ENCODE peak calls at places on chromosome 17, in nine cellular contexts. S is EL; N is SW 1271; J is activated naive CD4-positive, alpha-beta T cell treated with anti-CD3 and anti-CD28 coated beads, Interleukin-2, amount 10 ng/mL, durations not matched to agents 7 days and 5 days; Q is smooth muscle cell of the brain vasculature; L is mucosa of descending colon; R is HEK293T; K is Peyer's patch; E is left ventricle myocardium inferior. B is an unnamed sample.
A peak's percentile ranks its signal among the peaks of the same experiment; 100 is the strongest.

GRCh38 chr17:55705847-55706246 is 16.8 kb downstream of the TMEM100 start:
- DNase-seq in S (no peak), N (no peak), J (no peak), Q (no peak), L (no peak), R (no peak), K (no peak), E (no peak), B (no peak)

GRCh38 chr17:76657505-76658386 is 14.2 kb upstream of the ST6GALNAC1 start:
- DNase-seq in S (no peak), N (no peak), J (no peak), Q (no peak), L (no peak), R (no peak), K (no peak), E (no peak), B (no peak)

GRCh38 chr17:57097832-57098421 is 12.9 kb downstream of the AKAP1 start:
- DNase-seq in S (peak; percentile 66), N (no peak), J (no peak), Q (no peak), L (no peak), R (no peak), K (no peak), E (no peak), B (no peak)

GRCh38 chr17:4206945-4207344 is 56.8 kb downstream of the ANKFY1 start:
- DNase-seq in S (peak; percentile 56), N (no peak), J (no peak), Q (no peak), L (no peak), R (no peak), K (no peak), E (no peak), B (no peak)

GRCh38 chr17:12391468-12391867 is 274.2 kb upstream of the MYOCD start:
- DNase-seq in S (peak; percentile 34), N (no peak), J (no peak), Q (no peak), L (no peak), R (no peak), K (no peak), E (no peak), B (no peak)

GRCh38 chr17:34384822-34385605 is 22.0 kb upstream of the CCL1 start:
- DNase-seq in S (no peak), N (no peak), J (no peak), Q (no peak), L (no peak), R (no peak), K (no peak), E (no peak), B (no peak)

GRCh38 chr17:77120866-77121265 is 19.9 kb upstream of the SEC14L1 start:
- DNase-seq in S (no peak), N (no peak), J (no peak), Q (no peak), L (no peak), R (no peak), K (no peak), E (peak; percentile 25), B (no peak)

GRCh38 chr17:17391575-17392370 is 85.0 kb upstream of the MED9 start:
- DNase-seq in S (no peak), N (no peak), J (peak; percentile 78), Q (no peak), L (no peak), R (no peak), K (peak; percentile 76), E (no peak), B (no peak)

GRCh38 chr17:58321571-58322525 is 6.7 kb downstream of the TSPOAP1 start:
- DNase-seq in S (no peak), N (no peak), J (no peak), Q (no peak), L (peak; percentile 22), R (no peak), K (no peak), E (no peak), B (peak; percentile 62)

GRCh38 chr17:19744922-19745757 is 3.0 kb downstream of the ALDH3A1 start:
- DNase-seq in S (peak; percentile 61), N (no peak), J (peak; percentile 91), Q (no peak), L (peak; percentile 98), R (peak; percentile 91), K (peak; percentile 97), E (peak; percentile 92), B (peak; percentile 96)

GRCh38 chr17:49788443-49789277 is at the start of gene KAT7:
- DNase-seq in S (peak; percentile 100), N (peak; percentile 99), J (peak; percentile 99), Q (peak; percentile 99), L (peak; percentile 99), R (peak; percentile 97), K (peak; percentile 99), E (peak; percentile 99), B (peak; percentile 99)

GRCh38 chr17:74768069-74768762 is 7.9 kb downstream of the NAT9 start:
- DNase-seq in S (peak; percentile 83), N (no peak), J (no peak), Q (no peak), L (no peak), R (no peak), K (no peak), E (peak; percentile 84), B (no peak)

GRCh38 chr17:33523577-33523981 is 230.5 kb upstream of the ASIC2 start:
- DNase-seq in S (no peak), N (no peak), J (no peak), Q (no peak), L (no peak), R (no peak), K (peak; percentile 49), E (no peak), B (no peak)

GRCh38 chr17:81804559-81805399 is 829 bp downstream of the GCGR start:
- DNase-seq in S (no peak), N (no peak), J (no peak), Q (no peak), L (no peak), R (no peak), K (no peak), E (no peak), B (no peak)

GRCh38 chr17:81143200-81143527 is 22.1 kb upstream of the PVALEF start:
- DNase-seq in S (no peak), N (no peak), J (no peak), Q (no peak), L (no peak), R (no peak), K (no peak), E (no peak), B (no peak)

GRCh38 chr17:39867084-39867890 is 715 bp upstream of the ZPBP2 start:
- DNase-seq in S (no peak), N (no peak), J (peak; percentile 40), Q (no peak), L (no peak), R (no peak), K (peak; percentile 57), E (no peak), B (peak; percentile 76)

GRCh38 chr17:57350266-57350665 is 93.9 kb downstream of the MSI2 start:
- DNase-seq in S (no peak), N (no peak), J (no peak), Q (peak; percentile 36), L (no peak), R (no peak), K (no peak), E (peak; percentile 33), B (no peak)

GRCh38 chr17:31586946-31587345 is 195.5 kb downstream of the RAB11FIP4 start:
- DNase-seq in S (no peak), N (no peak), J (no peak), Q (no peak), L (no peak), R (no peak), K (no peak), E (no peak), B (no peak)

GRCh38 chr17:19447085-19447583 is 36.1 kb downstream of the RNF112 start:
- DNase-seq in S (peak; percentile 75), N (peak; percentile 85), J (peak; percentile 80), Q (peak; percentile 41), L (no peak), R (peak; percentile 75), K (peak; percentile 87), E (no peak), B (no peak)

GRCh38 chr17:69961488-69962145 is 113.4 kb upstream of the KCNJ16 start:
- DNase-seq in S (no peak), N (no peak), J (no peak), Q (peak; percentile 81), L (no peak), R (peak; percentile 12), K (no peak), E (no peak), B (no peak)

GRCh38 chr17:9292563-9292941 is 271.2 kb downstream of the NTN1 start:
- DNase-seq in S (no peak), N (no peak), J (no peak), Q (no peak), L (no peak), R (no peak), K (no peak), E (no peak), B (no peak)

GRCh38 chr17:42221886-42222745 is 27.8 kb upstream of the GHDC start:
- DNase-seq in S (peak; percentile 61), N (peak; percentile 52), J (peak; percentile 69), Q (no peak), L (no peak), R (peak; percentile 70), K (peak; percentile 69), E (peak; percentile 36), B (no peak)

GRCh38 chr17:50037321-50038107 is 18.4 kb upstream of the ITGA3 start:
- DNase-seq in S (peak; percentile 93), N (no peak), J (no peak), Q (peak; percentile 73), L (peak; percentile 58), R (no peak), K (no peak), E (peak; percentile 25), B (peak; percentile 83)

GRCh38 chr17:65292430-65292829 is 155.3 kb downstream of the RGS9 start:
- DNase-seq in S (peak; percentile 23), N (no peak), J (no peak), Q (no peak), L (no peak), R (no peak), K (no peak), E (no peak), B (no peak)

GRCh38 chr17:41610965-41611640 is 1.5 kb downstream of the KRT16 start:
- DNase-seq in S (no peak), N (no peak), J (no peak), Q (no peak), L (no peak), R (no peak), K (no peak), E (no peak), B (peak; percentile 67)

GRCh38 chr17:50180066-50180465 is 14.3 kb downstream of the SGCA start:
- DNase-seq in S (no peak), N (no peak), J (no peak), Q (no peak), L (no peak), R (no peak), K (no peak), E (no peak), B (no peak)

GRCh38 chr17:8753976-8754440 is 4.3 kb downstream of the SPDYE4 start:
- DNase-seq in S (peak; percentile 28), N (peak; percentile 18), J (no peak), Q (no peak), L (no peak), R (peak; percentile 53), K (no peak), E (no peak), B (no peak)